ENCODE peak calls at places on chromosomes 16 and 17, in nine cellular contexts. W, Y, N, U, Z, F, B, I and V are unnamed samples.

GRCh38 chr17:596287-596686 is 118.4 kb downstream of the VPS53 start:
- DNase-seq in U (peak; percentile 73), N (no peak), F (no peak), I (no peak), W (peak; percentile 44), B (no peak), Z (no peak), Y (peak; percentile 70), V (no peak)

GRCh38 chr16:15986261-15986660 is 36.8 kb downstream of the ABCC1 start:
- DNase-seq in U (no peak), I (no peak), Y (no peak), B (no peak), N (no peak), Z (no peak), F (no peak), W (no peak), V (no peak)

GRCh38 chr17:7841309-7841621 is 7.2 kb downstream of the KDM6B start:
- DNase-seq in I (no peak), Z (no peak), U (no peak), F (no peak), W (no peak), Y (no peak), N (no peak), B (no peak), V (no peak)

GRCh38 chr16:83510906-83511305 is 296.9 kb upstream of the HSBP1 start:
- DNase-seq in U (no peak), N (no peak), Y (no peak), W (no peak), B (no peak), I (no peak), F (no peak), Z (no peak), V (no peak)

GRCh38 chr16:70481929-70482536 is 27.6 kb downstream of the FCSK start:
- DNase-seq in I (no peak), B (no peak), F (no peak), N (no peak), W (no peak), Y (peak; percentile 70), Z (no peak), U (no peak), V (no peak)

GRCh38 chr16:17358846-17359245 is 111.9 kb downstream of the XYLT1 start:
- DNase-seq in U (no peak), Y (no peak), F (no peak), I (no peak), W (no peak), N (no peak), B (no peak), Z (no peak), V (no peak)

GRCh38 chr17:79931517-79932309 is 92.5 kb upstream of the CBX4 start:
- DNase-seq in F (peak; percentile 50), Y (peak; percentile 56), I (no peak), N (no peak), B (no peak), U (peak; percentile 71), W (no peak), Z (no peak), V (no peak)

GRCh38 chr16:17283022-17283421 is 187.7 kb downstream of the XYLT1 start:
- DNase-seq in Y (no peak), U (no peak), F (no peak), I (no peak), Z (no peak), N (no peak), W (no peak), B (no peak), V (no peak)

GRCh38 chr16:23832882-23833281 is 2.9 kb upstream of the PRKCB start:
- DNase-seq in U (no peak), I (no peak), W (no peak), F (no peak), N (no peak), B (no peak), Z (no peak), Y (no peak), V (no peak)

GRCh38 chr16:65779196-65779595 is 587.3 kb upstream of the CDH5 start:
- DNase-seq in N (no peak), Z (no peak), Y (no peak), F (no peak), U (no peak), I (no peak), W (no peak), B (no peak), V (no peak)

GRCh38 chr17:41535764-41536481 is 7.8 kb upstream of the KRT19 start:
- DNase-seq in I (no peak), Y (no peak), W (no peak), U (peak; percentile 69), N (no peak), F (no peak), B (no peak), Z (no peak), V (no peak)

GRCh38 chr17:6969323-6969726 is 26.5 kb upstream of the ALOX12 start:
- DNase-seq in N (no peak), Y (no peak), U (no peak), B (no peak), Z (no peak), W (no peak), F (no peak), I (no peak), V (no peak)

GRCh38 chr16:2451851-2452320 is 8.0 kb upstream of the TEDC2 start:
- DNase-seq in U (no peak), N (no peak), F (no peak), Y (no peak), I (no peak), Z (no peak), W (no peak), B (no peak), V (no peak)

GRCh38 chr17:37848690-37849616 is 75.3 kb upstream of the TBC1D3K start:
- DNase-seq in I (no peak), N (no peak), Y (peak; percentile 78), W (peak; percentile 86), B (no peak), F (no peak), U (no peak), Z (no peak), V (peak; percentile 36)

GRCh38 chr16:48542966-48543365 is 67.0 kb downstream of the N4BP1 start:
- DNase-seq in F (peak; percentile 47), N (no peak), U (peak; percentile 34), Y (no peak), B (no peak), W (no peak), Z (no peak), I (no peak), V (no peak)

GRCh38 chr16:48540222-48540900 is 69.6 kb downstream of the N4BP1 start:
- DNase-seq in Y (no peak), I (no peak), Z (no peak), U (peak; percentile 42), N (no peak), W (no peak), F (peak; percentile 64), B (no peak), V (no peak)

GRCh38 chr16:48539485-48540221 is 70.3 kb downstream of the N4BP1 start:
- DNase-seq in F (peak; percentile 54), I (no peak), N (no peak), B (no peak), Z (no peak), Y (no peak), W (no peak), U (peak; percentile 24), V (no peak)

GRCh38 chr16:48541108-48541786 is 68.7 kb downstream of the N4BP1 start:
- DNase-seq in Y (no peak), I (no peak), Z (no peak), F (no peak), N (no peak), B (no peak), U (peak; percentile 40), W (no peak), V (no peak)

DNA sequence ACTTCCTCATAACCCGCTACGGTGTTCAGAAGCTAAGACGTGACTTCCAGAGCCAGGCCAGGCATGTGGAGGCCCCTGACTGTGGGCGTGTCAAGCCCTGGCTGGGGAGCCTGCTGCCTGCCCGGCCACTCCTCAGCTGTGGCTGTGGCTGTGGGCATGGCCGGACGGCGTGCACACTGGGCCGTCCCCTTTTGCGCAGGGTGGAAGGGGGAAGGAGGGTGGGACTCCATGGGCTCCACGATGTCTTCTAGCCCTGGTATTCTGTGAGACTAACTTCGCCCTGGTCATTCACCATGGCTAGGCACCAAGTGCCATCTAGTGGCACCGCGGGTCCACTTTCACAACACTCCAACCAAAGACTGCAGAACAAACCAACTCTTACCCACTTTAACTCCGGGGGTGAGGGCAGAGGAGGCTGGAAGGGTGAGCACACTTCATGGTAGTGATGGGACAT is 67.9 kb downstream of the N4BP1 start:
- DNase-seq in Y (no peak), Z (no peak), N (peak; percentile 60), F (peak; percentile 82), B (no peak), U (peak; percentile 75), W (peak; percentile 56), I (no peak), V (no peak)
- TF ChIP-seq POLR2A in Y (no peak), Z (no peak), N (no peak), F (no peak), B (no peak), U (no peak), W (no peak), I (no peak), V (no peak)

GRCh38 chr17:64203630-64204029 is 59.4 kb downstream of the TEX2 start:
- DNase-seq in N (no peak), B (no peak), F (no peak), Y (no peak), Z (no peak), U (no peak), W (no peak), I (no peak), V (no peak)
- TF ChIP-seq POLR2A in N (no peak), B (no peak), F (no peak), Y (no peak), Z (no peak), U (no peak), W (no peak), I (no peak), V (no peak)

GRCh38 chr16:89337965-89338364 is 120.5 kb downstream of the ZNF778 start:
- DNase-seq in N (no peak), Y (no peak), B (no peak), U (no peak), F (no peak), W (no peak), I (no peak), Z (no peak), V (no peak)
- TF ChIP-seq POLR2A in N (no peak), Y (no peak), B (no peak), U (no peak), F (no peak), W (no peak), I (no peak), Z (no peak), V (no peak)

DNA sequence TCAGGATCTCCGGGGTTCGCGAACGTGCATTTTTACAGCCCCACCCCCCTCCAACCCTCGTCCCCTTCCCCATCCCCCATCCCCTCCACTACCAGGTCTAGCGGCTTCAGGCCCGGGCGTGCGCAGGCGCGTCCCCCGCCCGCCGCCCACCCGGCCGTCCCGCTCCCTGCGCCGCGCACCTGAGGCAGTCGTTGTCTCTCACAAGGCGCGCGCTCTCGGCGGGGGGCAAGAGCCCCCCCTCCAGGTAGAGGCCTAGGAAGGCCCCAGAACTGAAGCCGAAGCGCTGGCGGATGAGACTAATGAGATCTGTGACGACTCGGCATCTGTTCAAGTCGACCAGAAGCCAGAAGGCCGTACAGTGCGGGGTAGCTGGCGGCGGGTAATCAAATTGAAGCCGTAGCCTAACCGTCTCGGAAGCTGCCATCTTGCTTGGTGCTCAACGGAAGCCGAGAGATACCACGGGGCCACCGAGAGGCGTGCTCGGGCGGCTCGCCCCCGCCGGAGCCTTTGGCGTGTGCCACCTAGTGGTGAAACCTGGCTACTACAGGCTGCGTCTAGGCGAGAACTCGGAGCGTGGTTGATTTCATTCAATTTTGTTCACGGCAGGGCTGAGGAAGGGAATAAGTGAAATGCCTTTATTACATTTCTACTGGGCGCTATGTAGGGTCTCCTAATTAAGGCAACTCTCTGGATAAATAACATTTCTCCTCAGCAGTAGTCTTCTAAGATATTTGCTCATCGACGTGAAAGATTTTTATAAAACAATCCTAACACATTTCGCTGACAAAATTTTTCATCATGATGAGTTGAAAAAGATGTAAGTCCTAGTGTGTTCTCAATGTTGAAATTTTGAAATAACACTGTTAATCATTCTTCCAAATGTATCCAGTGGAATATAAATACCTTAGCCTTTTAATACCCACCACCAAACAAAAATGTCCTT is at the start of gene COIL:
- DNase-seq in F (peak; percentile 94), U (peak; percentile 96), W (peak; percentile 92), I (peak; percentile 52), Y (peak; percentile 92), N (peak; percentile 93), B (peak; percentile 89), Z (peak; percentile 82), V (peak; percentile 81)
- TF ChIP-seq POLR2A in F (no peak), U (no peak), W (peak; percentile 69), I (no peak), Y (peak; percentile 62), N (no peak), B (no peak), Z (peak; percentile 94), V (peak; percentile 79)